ENCODE peak calls at places on chromosomes 5 and 9, in nine cellular contexts. One of them, this sample, is unnamed.

GRCh38 chr5:67050635-67051034 is 146.0 kb downstream of the CD180 start:
- DNase-seq in A673: no peak
- DNase-seq in substantia nigra: no peak
- DNase-seq in heart left ventricle: no peak
- DNase-seq in body of pancreas: no peak
- DNase-seq in SK-N-MC: no peak
- DNase-seq in spleen: no peak
- DNase-seq in neural progenitor cell: no peak
- DNase-seq in RWPE1: no peak
- DNase-seq in this sample: no peak

GRCh38 chr9:2087500-2088313 is 72.6 kb downstream of the SMARCA2 start:
- DNase-seq in heart left ventricle: no peak
- DNase-seq in RWPE1: peak
- DNase-seq in neural progenitor cell: peak
- DNase-seq in substantia nigra: no peak
- DNase-seq in SK-N-MC: no peak
- DNase-seq in body of pancreas: peak
- DNase-seq in A673: peak
- DNase-seq in spleen: no peak
- DNase-seq in this sample: no peak

GRCh38 chr9:109454041-109454440 is 44.1 kb downstream of the PTPN3 start:
- DNase-seq in spleen: no peak
- DNase-seq in substantia nigra: no peak
- DNase-seq in body of pancreas: no peak
- DNase-seq in A673: no peak
- DNase-seq in RWPE1: no peak
- DNase-seq in SK-N-MC: no peak
- DNase-seq in neural progenitor cell: no peak
- DNase-seq in heart left ventricle: no peak
- DNase-seq in this sample: no peak

GRCh38 chr5:178651046-178651810 is 24.4 kb upstream of the CLK4 start:
- DNase-seq in substantia nigra: no peak
- DNase-seq in neural progenitor cell: no peak
- DNase-seq in spleen: no peak
- DNase-seq in heart left ventricle: no peak
- DNase-seq in RWPE1: peak
- DNase-seq in SK-N-MC: no peak
- DNase-seq in body of pancreas: no peak
- DNase-seq in A673: no peak
- DNase-seq in this sample: no peak

GRCh38 chr5:173972844-173973613 is 15.9 kb upstream of the C5orf47 start:
- DNase-seq in body of pancreas: peak
- DNase-seq in heart left ventricle: peak
- DNase-seq in RWPE1: peak
- DNase-seq in SK-N-MC: peak
- DNase-seq in A673: peak
- DNase-seq in substantia nigra: peak
- DNase-seq in neural progenitor cell: peak
- DNase-seq in spleen: peak
- DNase-seq in this sample: peak

GRCh38 chr5:107135391-107135790 is 535.3 kb downstream of the EFNA5 start:
- DNase-seq in SK-N-MC: no peak
- DNase-seq in body of pancreas: no peak
- DNase-seq in spleen: no peak
- DNase-seq in heart left ventricle: no peak
- DNase-seq in substantia nigra: no peak
- DNase-seq in RWPE1: no peak
- DNase-seq in A673: no peak
- DNase-seq in neural progenitor cell: no peak
- DNase-seq in this sample: peak

GRCh38 chr9:76087978-76088377 is 197.5 kb downstream of the PCSK5 start:
- DNase-seq in SK-N-MC: no peak
- DNase-seq in neural progenitor cell: no peak
- DNase-seq in substantia nigra: no peak
- DNase-seq in spleen: no peak
- DNase-seq in body of pancreas: no peak
- DNase-seq in A673: no peak
- DNase-seq in heart left ventricle: no peak
- DNase-seq in RWPE1: no peak
- DNase-seq in this sample: no peak

GRCh38 chr9:101027733-101028345 is 688 bp upstream of the PLPPR1 start:
- DNase-seq in heart left ventricle: no peak
- DNase-seq in SK-N-MC: no peak
- DNase-seq in substantia nigra: no peak
- DNase-seq in A673: no peak
- DNase-seq in RWPE1: no peak
- DNase-seq in spleen: no peak
- DNase-seq in neural progenitor cell: peak
- DNase-seq in body of pancreas: no peak
- DNase-seq in this sample: no peak

GRCh38 chr9:121773954-121774714 is 122.7 kb downstream of the DAB2IP start:
- DNase-seq in substantia nigra: no peak
- DNase-seq in heart left ventricle: peak
- DNase-seq in spleen: peak
- DNase-seq in RWPE1: no peak
- DNase-seq in neural progenitor cell: no peak
- DNase-seq in A673: no peak
- DNase-seq in body of pancreas: no peak
- DNase-seq in SK-N-MC: no peak
- DNase-seq in this sample: no peak

GRCh38 chr9:711761-712523 is 129.6 kb upstream of the DMRT1 start:
- DNase-seq in spleen: no peak
- DNase-seq in heart left ventricle: no peak
- DNase-seq in neural progenitor cell: no peak
- DNase-seq in body of pancreas: no peak
- DNase-seq in A673: no peak
- DNase-seq in RWPE1: no peak
- DNase-seq in SK-N-MC: no peak
- DNase-seq in substantia nigra: no peak
- DNase-seq in this sample: no peak

GRCh38 chr5:113025596-113025995 is 49.0 kb downstream of the DCP2 start:
- DNase-seq in A673: no peak
- DNase-seq in substantia nigra: no peak
- DNase-seq in neural progenitor cell: no peak
- DNase-seq in heart left ventricle: no peak
- DNase-seq in body of pancreas: no peak
- DNase-seq in RWPE1: no peak
- DNase-seq in spleen: no peak
- DNase-seq in SK-N-MC: no peak
- DNase-seq in this sample: no peak

GRCh38 chr9:107848598-107848997 is 359.0 kb upstream of the KLF4 start:
- DNase-seq in spleen: no peak
- DNase-seq in RWPE1: no peak
- DNase-seq in A673: no peak
- DNase-seq in heart left ventricle: no peak
- DNase-seq in body of pancreas: no peak
- DNase-seq in SK-N-MC: no peak
- DNase-seq in neural progenitor cell: no peak
- DNase-seq in substantia nigra: no peak
- DNase-seq in this sample: no peak

GRCh38 chr5:138339086-138339456 is 1.0 kb downstream of the FAM53C start:
- DNase-seq in A673: no peak
- DNase-seq in RWPE1: no peak
- DNase-seq in SK-N-MC: no peak
- DNase-seq in spleen: no peak
- DNase-seq in neural progenitor cell: peak
- DNase-seq in heart left ventricle: no peak
- DNase-seq in body of pancreas: peak
- DNase-seq in substantia nigra: no peak
- DNase-seq in this sample: no peak

GRCh38 chr5:138340008-138340407 is 1.9 kb downstream of the FAM53C start:
- DNase-seq in substantia nigra: no peak
- DNase-seq in A673: no peak
- DNase-seq in SK-N-MC: no peak
- DNase-seq in spleen: no peak
- DNase-seq in body of pancreas: no peak
- DNase-seq in heart left ventricle: no peak
- DNase-seq in RWPE1: no peak
- DNase-seq in neural progenitor cell: no peak
- DNase-seq in this sample: no peak

GRCh38 chr5:138337685-138338410 is at the start of gene FAM53C:
- DNase-seq in RWPE1: peak
- DNase-seq in SK-N-MC: peak
- DNase-seq in spleen: peak
- DNase-seq in substantia nigra: peak
- DNase-seq in heart left ventricle: peak
- DNase-seq in body of pancreas: peak
- DNase-seq in neural progenitor cell: peak
- DNase-seq in A673: peak
- DNase-seq in this sample: peak

GRCh38 chr5:138338411-138339085 is 482 bp downstream of the FAM53C start:
- DNase-seq in spleen: no peak
- DNase-seq in RWPE1: no peak
- DNase-seq in body of pancreas: no peak
- DNase-seq in neural progenitor cell: no peak
- DNase-seq in substantia nigra: no peak
- DNase-seq in A673: no peak
- DNase-seq in heart left ventricle: no peak
- DNase-seq in SK-N-MC: no peak
- DNase-seq in this sample: no peak

GRCh38 chr5:138339464-138339863 is 1.4 kb downstream of the FAM53C start:
- DNase-seq in spleen: no peak
- DNase-seq in neural progenitor cell: peak
- DNase-seq in heart left ventricle: no peak
- DNase-seq in A673: no peak
- DNase-seq in body of pancreas: no peak
- DNase-seq in substantia nigra: no peak
- DNase-seq in RWPE1: no peak
- DNase-seq in SK-N-MC: no peak
- DNase-seq in this sample: no peak
- H3K27ac ChIP-seq in spleen: peak
- H3K27ac ChIP-seq in neural progenitor cell: peak
- H3K27ac ChIP-seq in heart left ventricle: no peak
- H3K27ac ChIP-seq in A673: peak
- H3K27ac ChIP-seq in body of pancreas: peak
- H3K27ac ChIP-seq in substantia nigra: peak
- H3K27ac ChIP-seq in RWPE1: peak
- H3K27ac ChIP-seq in SK-N-MC: no peak
- H3K27ac ChIP-seq in this sample: no peak

GRCh38 chr5:531749-532315 is 7.6 kb upstream of the SLC9A3 start:
- DNase-seq in heart left ventricle: no peak
- DNase-seq in neural progenitor cell: no peak
- DNase-seq in substantia nigra: no peak
- DNase-seq in RWPE1: no peak
- DNase-seq in A673: no peak
- DNase-seq in spleen: peak
- DNase-seq in body of pancreas: no peak
- DNase-seq in SK-N-MC: no peak
- DNase-seq in this sample: no peak

GRCh38 chr5:530556-530955 is 6.3 kb upstream of the SLC9A3 start:
- DNase-seq in spleen: peak
- DNase-seq in neural progenitor cell: no peak
- DNase-seq in A673: no peak
- DNase-seq in body of pancreas: no peak
- DNase-seq in SK-N-MC: no peak
- DNase-seq in RWPE1: no peak
- DNase-seq in substantia nigra: no peak
- DNase-seq in heart left ventricle: no peak
- DNase-seq in this sample: no peak

GRCh38 chr5:528625-529511 is 4.6 kb upstream of the SLC9A3 start:
- DNase-seq in neural progenitor cell: no peak
- DNase-seq in RWPE1: no peak
- DNase-seq in SK-N-MC: no peak
- DNase-seq in substantia nigra: no peak
- DNase-seq in spleen: peak
- DNase-seq in A673: no peak
- DNase-seq in heart left ventricle: no peak
- DNase-seq in body of pancreas: no peak
- DNase-seq in this sample: no peak

GRCh38 chr5:531101-531748 is 7.0 kb upstream of the SLC9A3 start:
- DNase-seq in body of pancreas: no peak
- DNase-seq in neural progenitor cell: peak
- DNase-seq in spleen: peak
- DNase-seq in SK-N-MC: no peak
- DNase-seq in RWPE1: no peak
- DNase-seq in heart left ventricle: no peak
- DNase-seq in substantia nigra: no peak
- DNase-seq in A673: no peak
- DNase-seq in this sample: no peak

GRCh38 chr5:530001-530400 is 5.8 kb upstream of the SLC9A3 start:
- DNase-seq in body of pancreas: no peak
- DNase-seq in A673: no peak
- DNase-seq in neural progenitor cell: no peak
- DNase-seq in SK-N-MC: no peak
- DNase-seq in substantia nigra: no peak
- DNase-seq in RWPE1: no peak
- DNase-seq in spleen: no peak
- DNase-seq in heart left ventricle: no peak
- DNase-seq in this sample: no peak
- H3K27ac ChIP-seq in body of pancreas: no peak
- H3K27ac ChIP-seq in A673: no peak
- H3K27ac ChIP-seq in neural progenitor cell: no peak
- H3K27ac ChIP-seq in SK-N-MC: no peak
- H3K27ac ChIP-seq in substantia nigra: no peak
- H3K27ac ChIP-seq in RWPE1: no peak
- H3K27ac ChIP-seq in spleen: no peak
- H3K27ac ChIP-seq in heart left ventricle: no peak
- H3K27ac ChIP-seq in this sample: no peak

GRCh38 chr5:141186897-141187512 is at the start of gene PCDHB9:
- DNase-seq in body of pancreas: peak
- DNase-seq in RWPE1: no peak
- DNase-seq in heart left ventricle: no peak
- DNase-seq in substantia nigra: no peak
- DNase-seq in SK-N-MC: no peak
- DNase-seq in spleen: no peak
- DNase-seq in neural progenitor cell: peak
- DNase-seq in A673: peak
- DNase-seq in this sample: no peak
- H3K27ac ChIP-seq in body of pancreas: no peak
- H3K27ac ChIP-seq in RWPE1: no peak
- H3K27ac ChIP-seq in heart left ventricle: no peak
- H3K27ac ChIP-seq in substantia nigra: no peak
- H3K27ac ChIP-seq in SK-N-MC: no peak
- H3K27ac ChIP-seq in spleen: no peak
- H3K27ac ChIP-seq in neural progenitor cell: no peak
- H3K27ac ChIP-seq in A673: peak
- H3K27ac ChIP-seq in this sample: no peak

DNA sequence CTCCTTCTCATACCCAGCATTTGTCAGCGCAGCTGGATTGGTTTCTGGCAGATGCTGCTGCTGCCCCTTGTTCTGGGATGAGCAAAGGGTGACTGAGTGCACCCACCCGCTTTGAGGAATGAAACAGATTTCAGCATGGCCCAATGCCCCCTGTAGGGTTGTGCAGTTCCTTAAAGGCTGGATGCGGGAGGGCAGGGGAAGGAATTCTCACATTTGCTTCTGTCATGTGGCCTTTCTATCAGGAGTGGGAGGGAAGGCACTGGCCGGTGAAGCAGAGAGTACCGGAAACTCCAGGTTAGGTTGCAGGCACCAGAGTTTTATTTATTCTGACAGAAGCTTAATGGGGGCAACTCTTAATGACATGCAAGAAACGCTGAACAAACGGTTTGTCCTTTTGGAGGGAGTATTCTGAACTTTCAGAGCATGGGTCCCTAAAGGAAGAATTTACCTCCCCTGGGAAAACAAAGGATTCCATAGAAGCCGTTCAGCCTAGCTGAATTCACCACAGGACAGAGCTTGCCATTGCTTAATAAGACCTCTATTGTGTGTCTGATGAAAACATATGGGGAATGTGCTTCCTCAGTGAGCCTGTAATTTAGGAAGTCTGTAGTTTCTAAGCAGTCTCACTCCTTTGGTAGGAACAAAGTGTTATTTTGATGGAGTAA is 44.1 kb upstream of the EQTN start:
- DNase-seq in heart left ventricle: no peak
- DNase-seq in RWPE1: no peak
- DNase-seq in body of pancreas: no peak
- DNase-seq in neural progenitor cell: peak
- DNase-seq in SK-N-MC: no peak
- DNase-seq in spleen: no peak
- DNase-seq in A673: no peak
- DNase-seq in substantia nigra: no peak
- DNase-seq in this sample: no peak
- H3K27ac ChIP-seq in heart left ventricle: no peak
- H3K27ac ChIP-seq in RWPE1: no peak
- H3K27ac ChIP-seq in body of pancreas: no peak
- H3K27ac ChIP-seq in neural progenitor cell: peak
- H3K27ac ChIP-seq in SK-N-MC: no peak
- H3K27ac ChIP-seq in spleen: no peak
- H3K27ac ChIP-seq in A673: no peak
- H3K27ac ChIP-seq in substantia nigra: peak
- H3K27ac ChIP-seq in this sample: no peak

This sample was measured in AG04450.